ENCODE peak calls at places on chromosomes 3 and 15, in five cellular contexts. One of them, this sample, is unnamed.

GRCh38 chr3:101996832-101997231 is 147.5 kb downstream of the NFKBIZ start:
- DNase-seq in HepG2: no peak
- DNase-seq in SK-N-SH: no peak
- DNase-seq in K562: no peak
- DNase-seq in GM12878: no peak
- DNase-seq in this sample: no peak

GRCh38 chr3:40148827-40149226 is 160.7 kb upstream of the EIF1B start:
- DNase-seq in GM12878: no peak
- DNase-seq in HepG2: no peak
- DNase-seq in K562: no peak
- DNase-seq in SK-N-SH: no peak
- DNase-seq in this sample: no peak

GRCh38 chr3:119912220-119912619 is 130.3 kb downstream of the NR1I2 start:
- DNase-seq in SK-N-SH: no peak
- DNase-seq in GM12878: no peak
- DNase-seq in K562: no peak
- DNase-seq in HepG2: no peak
- DNase-seq in this sample: no peak

GRCh38 chr3:179098388-179099077 is 26.9 kb upstream of the ZMAT3 start:
- DNase-seq in SK-N-SH: no peak
- DNase-seq in K562: peak
- DNase-seq in GM12878: no peak
- DNase-seq in HepG2: no peak
- DNase-seq in this sample: no peak

GRCh38 chr15:69595009-69595825 is 142.6 kb downstream of the RPLP1 start:
- DNase-seq in HepG2: no peak
- DNase-seq in SK-N-SH: no peak
- DNase-seq in GM12878: no peak
- DNase-seq in K562: no peak
- DNase-seq in this sample: no peak

GRCh38 chr3:160381470-160381869 is 17.6 kb downstream of the IFT80 start:
- DNase-seq in SK-N-SH: no peak
- DNase-seq in K562: no peak
- DNase-seq in GM12878: no peak
- DNase-seq in HepG2: no peak
- DNase-seq in this sample: no peak

GRCh38 chr3:124780767-124781485 is 50.7 kb downstream of the UMPS start:
- DNase-seq in GM12878: no peak
- DNase-seq in HepG2: no peak
- DNase-seq in SK-N-SH: peak
- DNase-seq in K562: no peak
- DNase-seq in this sample: peak

GRCh38 chr3:129486057-129487035 is 42.1 kb upstream of the RHO start:
- DNase-seq in K562: no peak
- DNase-seq in HepG2: no peak
- DNase-seq in SK-N-SH: no peak
- DNase-seq in GM12878: peak
- DNase-seq in this sample: no peak

GRCh38 chr15:88624156-88624970 is 3.2 kb downstream of the AEN start:
- DNase-seq in GM12878: no peak
- DNase-seq in K562: no peak
- DNase-seq in HepG2: peak
- DNase-seq in SK-N-SH: peak
- DNase-seq in this sample: no peak

GRCh38 chr3:35383216-35383615 is 256.1 kb upstream of the ARPP21 start:
- DNase-seq in HepG2: no peak
- DNase-seq in GM12878: no peak
- DNase-seq in K562: no peak
- DNase-seq in SK-N-SH: no peak
- DNase-seq in this sample: no peak

GRCh38 chr15:76398301-76398700 is 61.7 kb downstream of the ISL2 start:
- DNase-seq in SK-N-SH: no peak
- DNase-seq in HepG2: no peak
- DNase-seq in GM12878: no peak
- DNase-seq in K562: no peak
- DNase-seq in this sample: no peak

GRCh38 chr15:33671456-33671855 is 296.8 kb upstream of the CHRM5 start:
- DNase-seq in K562: no peak
- DNase-seq in SK-N-SH: no peak
- DNase-seq in GM12878: peak
- DNase-seq in HepG2: no peak
- DNase-seq in this sample: no peak

GRCh38 chr3:181985386-181985785 is 273.7 kb downstream of the SOX2 start:
- DNase-seq in HepG2: no peak
- DNase-seq in SK-N-SH: no peak
- DNase-seq in GM12878: no peak
- DNase-seq in K562: no peak
- DNase-seq in this sample: no peak

GRCh38 chr15:35738370-35738769 is 192.4 kb upstream of the DPH6 start:
- DNase-seq in K562: no peak
- DNase-seq in HepG2: no peak
- DNase-seq in GM12878: no peak
- DNase-seq in SK-N-SH: no peak
- DNase-seq in this sample: no peak

GRCh38 chr3:170037463-170038433 is at the start of gene GPR160:
- DNase-seq in SK-N-SH: peak
- DNase-seq in K562: peak
- DNase-seq in GM12878: no peak
- DNase-seq in HepG2: peak
- DNase-seq in this sample: peak

GRCh38 chr3:143168518-143169192 is 49.1 kb downstream of the CHST2 start:
- DNase-seq in K562: peak
- DNase-seq in HepG2: no peak
- DNase-seq in SK-N-SH: no peak
- DNase-seq in GM12878: no peak
- DNase-seq in this sample: no peak

GRCh38 chr3:184907941-184908649 is 96.1 kb downstream of the VPS8 start:
- DNase-seq in K562: no peak
- DNase-seq in GM12878: no peak
- DNase-seq in HepG2: no peak
- DNase-seq in SK-N-SH: no peak
- DNase-seq in this sample: no peak

GRCh38 chr3:149473991-149474819 is at the start of gene TM4SF4:
- DNase-seq in K562: no peak
- DNase-seq in SK-N-SH: no peak
- DNase-seq in HepG2: peak
- DNase-seq in GM12878: no peak
- DNase-seq in this sample: no peak

GRCh38 chr3:114319453-114319852 is 25.6 kb downstream of the TIGIT start:
- DNase-seq in K562: no peak
- DNase-seq in GM12878: no peak
- DNase-seq in HepG2: peak
- DNase-seq in SK-N-SH: no peak
- DNase-seq in this sample: no peak

GRCh38 chr15:43093026-43093425 is 12.8 kb downstream of the UBR1 start:
- DNase-seq in K562: no peak
- DNase-seq in HepG2: no peak
- DNase-seq in SK-N-SH: no peak
- DNase-seq in GM12878: no peak
- DNase-seq in this sample: no peak

GRCh38 chr15:44584162-44584749 is 47.3 kb downstream of the EIF3J start:
- DNase-seq in GM12878: no peak
- DNase-seq in K562: no peak
- DNase-seq in SK-N-SH: peak
- DNase-seq in HepG2: peak
- DNase-seq in this sample: no peak

GRCh38 chr3:126524429-126524988 is 554 bp downstream of the CHST13 start:
- DNase-seq in GM12878: no peak
- DNase-seq in SK-N-SH: peak
- DNase-seq in K562: peak
- DNase-seq in HepG2: peak
- DNase-seq in this sample: no peak

GRCh38 chr3:52213901-52214300 is 11.5 kb downstream of the TLR9 start:
- DNase-seq in GM12878: no peak
- DNase-seq in K562: no peak
- DNase-seq in HepG2: no peak
- DNase-seq in SK-N-SH: no peak
- DNase-seq in this sample: no peak

GRCh38 chr3:189289251-189289650 is 117.5 kb downstream of the TPRG1 start:
- DNase-seq in SK-N-SH: no peak
- DNase-seq in GM12878: no peak
- DNase-seq in HepG2: no peak
- DNase-seq in K562: no peak
- DNase-seq in this sample: no peak

GRCh38 chr3:43769471-43770425 is 79.0 kb downstream of the ABHD5 start:
- DNase-seq in GM12878: peak
- DNase-seq in SK-N-SH: peak
- DNase-seq in K562: peak
- DNase-seq in HepG2: peak
- DNase-seq in this sample: peak

GRCh38 chr3:10505050-10505790 is at the start of gene ATP2B2:
- DNase-seq in GM12878: no peak
- DNase-seq in K562: no peak
- DNase-seq in HepG2: no peak
- DNase-seq in SK-N-SH: peak
- DNase-seq in this sample: no peak

GRCh38 chr15:86865920-86866319 is 786.2 kb downstream of the AGBL1 start:
- DNase-seq in GM12878: no peak
- DNase-seq in HepG2: no peak
- DNase-seq in SK-N-SH: no peak
- DNase-seq in K562: no peak
- DNase-seq in this sample: no peak

GRCh38 chr3:115615451-115615850 is 7.9 kb upstream of the GAP43 start:
- DNase-seq in GM12878: no peak
- DNase-seq in SK-N-SH: no peak
- DNase-seq in HepG2: no peak
- DNase-seq in K562: no peak
- DNase-seq in this sample: no peak

GRCh38 chr3:13150624-13151023 is 77.4 kb upstream of the IQSEC1 start:
- DNase-seq in GM12878: no peak
- DNase-seq in HepG2: no peak
- DNase-seq in SK-N-SH: no peak
- DNase-seq in K562: no peak
- DNase-seq in this sample: no peak

GRCh38 chr3:126356373-126357298 is 572 bp downstream of the KLF15 start:
- DNase-seq in SK-N-SH: peak
- DNase-seq in HepG2: no peak
- DNase-seq in K562: peak
- DNase-seq in GM12878: no peak
- DNase-seq in this sample: peak

GRCh38 chr3:152396867-152397266 is 128.1 kb downstream of the MBNL1 start:
- DNase-seq in HepG2: no peak
- DNase-seq in K562: no peak
- DNase-seq in GM12878: no peak
- DNase-seq in SK-N-SH: no peak
- DNase-seq in this sample: no peak

GRCh38 chr15:48109856-48110531 is 10.8 kb upstream of the SLC24A5 start:
- DNase-seq in K562: no peak
- DNase-seq in GM12878: no peak
- DNase-seq in HepG2: no peak
- DNase-seq in SK-N-SH: no peak
- DNase-seq in this sample: no peak

GRCh38 chr15:40766906-40767837 is 2.6 kb upstream of the C15orf62 start:
- DNase-seq in GM12878: no peak
- DNase-seq in K562: no peak
- DNase-seq in HepG2: no peak
- DNase-seq in SK-N-SH: peak
- DNase-seq in this sample: no peak

DNA sequence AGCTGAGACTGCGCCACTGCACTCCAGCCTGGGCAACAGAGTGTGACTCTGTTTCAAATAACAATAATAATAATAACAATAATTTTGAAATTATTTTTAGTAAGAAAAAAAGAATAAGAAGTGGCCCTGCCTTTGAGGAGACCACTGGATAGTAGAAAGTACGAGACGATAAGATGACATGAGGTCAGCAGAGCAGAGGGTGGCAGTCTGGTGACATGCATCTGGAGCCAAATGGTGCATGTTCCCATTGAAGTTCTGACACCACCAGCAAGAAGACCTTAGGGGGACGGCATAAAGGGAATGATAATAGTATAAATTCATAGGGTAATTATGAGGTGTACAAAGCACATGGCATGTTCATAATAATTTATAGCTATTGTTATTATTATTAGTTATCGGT is 542.2 kb upstream of the TBL1XR1 start:
- DNase-seq in K562: no peak
- DNase-seq in SK-N-SH: no peak
- DNase-seq in GM12878: no peak
- DNase-seq in HepG2: no peak
- DNase-seq in this sample: no peak
- H3K27ac ChIP-seq in K562: no peak
- H3K27ac ChIP-seq in SK-N-SH: no peak
- H3K27ac ChIP-seq in GM12878: no peak
- H3K27ac ChIP-seq in HepG2: no peak
- H3K27ac ChIP-seq in this sample: no peak

DNA sequence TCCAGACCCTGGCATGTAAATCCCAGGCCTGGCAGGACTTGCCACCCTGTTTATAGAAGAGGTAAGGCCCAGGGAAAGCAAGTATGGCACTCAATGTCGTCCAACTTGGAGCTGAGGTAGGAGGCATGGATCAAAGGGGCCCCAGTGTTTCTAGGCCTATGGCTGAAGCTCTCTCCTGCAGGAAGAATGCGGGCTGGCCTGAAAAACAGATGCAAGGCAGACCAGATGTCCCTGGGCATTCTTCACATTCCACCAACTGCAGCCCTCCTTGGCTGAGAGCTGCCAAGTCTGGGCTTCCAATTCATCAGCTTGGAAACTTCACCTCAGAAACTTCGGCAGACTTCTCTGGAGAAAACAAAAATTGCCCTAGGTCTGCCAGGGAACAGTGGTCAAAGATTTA is 22.2 kb downstream of the MESD start:
- DNase-seq in K562: no peak
- DNase-seq in HepG2: peak
- DNase-seq in GM12878: no peak
- DNase-seq in SK-N-SH: no peak
- DNase-seq in this sample: no peak
- TF ChIP-seq GABPA in K562: no peak
- TF ChIP-seq GABPA in HepG2: no peak
- TF ChIP-seq GABPA in GM12878: no peak
- TF ChIP-seq GABPA in SK-N-SH: no peak
- TF ChIP-seq GABPA in this sample: no peak

DNA sequence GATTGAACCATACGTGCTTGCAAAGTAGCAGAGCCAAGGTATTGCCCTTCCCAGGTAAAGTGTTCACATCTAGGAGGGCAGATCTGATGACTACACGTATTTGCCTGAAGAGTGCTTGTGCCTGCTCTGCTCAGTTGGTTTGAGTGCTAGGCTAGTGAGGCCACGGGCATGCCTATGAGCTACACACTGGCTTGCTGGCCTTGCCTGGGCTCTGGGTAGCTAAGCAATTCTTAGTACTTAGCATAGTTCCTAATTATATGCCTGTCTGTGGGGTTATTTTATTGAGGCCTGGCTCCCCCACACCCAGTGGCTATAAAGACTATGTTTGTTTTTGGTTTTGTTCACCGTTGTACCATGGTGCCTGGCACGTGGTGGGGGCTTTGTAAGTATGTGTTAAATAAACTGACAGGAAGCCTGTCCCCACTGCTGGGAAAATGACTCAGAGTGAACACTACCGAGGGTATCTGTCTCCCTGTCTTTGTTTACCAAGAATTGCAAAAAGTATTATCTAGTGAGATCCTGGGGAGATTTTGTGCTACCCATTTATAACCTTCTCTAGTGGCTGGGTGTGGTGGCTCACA is 72.1 kb upstream of the ETV5 start:
- DNase-seq in GM12878: no peak
- DNase-seq in HepG2: no peak
- DNase-seq in K562: no peak
- DNase-seq in SK-N-SH: no peak
- DNase-seq in this sample: no peak
- TF ChIP-seq REST in GM12878: no peak
- TF ChIP-seq REST in HepG2: no peak
- TF ChIP-seq REST in K562: no peak
- TF ChIP-seq REST in SK-N-SH: no peak
- TF ChIP-seq REST in this sample: no peak

GRCh38 chr15:66849746-66850077 is 147.7 kb downstream of the SMAD6 start:
- DNase-seq in GM12878: no peak
- DNase-seq in HepG2: no peak
- DNase-seq in SK-N-SH: peak
- DNase-seq in K562: no peak
- DNase-seq in this sample: no peak
- H3K27ac ChIP-seq in GM12878: no peak
- H3K27ac ChIP-seq in HepG2: no peak
- H3K27ac ChIP-seq in SK-N-SH: peak
- H3K27ac ChIP-seq in K562: no peak
- H3K27ac ChIP-seq in this sample: no peak

This sample was measured in HL-60.